ENCODE peak calls at places on chromosomes 16 and 17, in four cellular contexts. One of them, this sample, is unnamed.

GRCh38 chr16:81567987-81568748 is 123.6 kb downstream of the CMIP start:
- DNase-seq in GM12878: no peak
- DNase-seq in HepG2: peak
- DNase-seq in K562: no peak
- DNase-seq in this sample: no peak

GRCh38 chr17:82184761-82185160 is 27.9 kb downstream of the CCDC57 start:
- DNase-seq in K562: no peak
- DNase-seq in GM12878: no peak
- DNase-seq in HepG2: no peak
- DNase-seq in this sample: no peak

GRCh38 chr17:41301916-41302901 is at the start of gene KRTAP29-1:
- DNase-seq in K562: no peak
- DNase-seq in GM12878: no peak
- DNase-seq in HepG2: no peak
- DNase-seq in this sample: no peak

GRCh38 chr17:2972749-2973148 is 90.7 kb downstream of the OR1D5 start:
- DNase-seq in GM12878: no peak
- DNase-seq in K562: no peak
- DNase-seq in HepG2: peak
- DNase-seq in this sample: no peak

GRCh38 chr16:2333772-2334379 is 6.7 kb downstream of the ABCA3 start:
- DNase-seq in K562: peak
- DNase-seq in GM12878: no peak
- DNase-seq in HepG2: peak
- DNase-seq in this sample: no peak

GRCh38 chr16:74999683-75000480 is 1.1 kb downstream of the ZNRF1 start:
- DNase-seq in GM12878: no peak
- DNase-seq in K562: peak
- DNase-seq in HepG2: peak
- DNase-seq in this sample: peak

GRCh38 chr17:71237903-71238538 is 882.8 kb upstream of the SOX9 start:
- DNase-seq in GM12878: no peak
- DNase-seq in K562: no peak
- DNase-seq in HepG2: no peak
- DNase-seq in this sample: no peak

GRCh38 chr17:19464033-19465026 is 53.3 kb downstream of the RNF112 start:
- DNase-seq in HepG2: no peak
- DNase-seq in K562: no peak
- DNase-seq in GM12878: no peak
- DNase-seq in this sample: no peak

GRCh38 chr17:58513913-58514794 is at the start of gene MTMR4:
- DNase-seq in HepG2: peak
- DNase-seq in K562: peak
- DNase-seq in GM12878: no peak
- DNase-seq in this sample: peak

GRCh38 chr16:648786-649589 is at the start of gene WDR90:
- DNase-seq in GM12878: peak
- DNase-seq in K562: no peak
- DNase-seq in HepG2: peak
- DNase-seq in this sample: peak

GRCh38 chr16:84643180-84643583 is 5.1 kb upstream of the KLHL36 start:
- DNase-seq in K562: no peak
- DNase-seq in HepG2: peak
- DNase-seq in GM12878: no peak
- DNase-seq in this sample: no peak

GRCh38 chr16:81471882-81472281 is 27.3 kb downstream of the CMIP start:
- DNase-seq in HepG2: no peak
- DNase-seq in K562: no peak
- DNase-seq in GM12878: no peak
- DNase-seq in this sample: no peak

GRCh38 chr16:66300501-66300900 is 66.0 kb upstream of the CDH5 start:
- DNase-seq in GM12878: no peak
- DNase-seq in K562: no peak
- DNase-seq in HepG2: no peak
- DNase-seq in this sample: no peak

GRCh38 chr17:49993423-49994037 is 1.5 kb downstream of the DLX3 start:
- DNase-seq in GM12878: no peak
- DNase-seq in HepG2: no peak
- DNase-seq in K562: no peak
- DNase-seq in this sample: no peak

GRCh38 chr16:85457366-85457765 is 155.8 kb upstream of the GSE1 start:
- DNase-seq in GM12878: no peak
- DNase-seq in HepG2: no peak
- DNase-seq in K562: no peak
- DNase-seq in this sample: no peak

GRCh38 chr16:72848759-72849664 is 198.9 kb downstream of the ZFHX3 start:
- DNase-seq in HepG2: no peak
- DNase-seq in GM12878: no peak
- DNase-seq in K562: peak
- DNase-seq in this sample: no peak

GRCh38 chr16:10314811-10315210 is 71.0 kb upstream of the ATF7IP2 start:
- DNase-seq in K562: peak
- DNase-seq in HepG2: peak
- DNase-seq in GM12878: no peak
- DNase-seq in this sample: no peak

GRCh38 chr16:17504050-17504449 is 33.3 kb upstream of the XYLT1 start:
- DNase-seq in HepG2: no peak
- DNase-seq in GM12878: no peak
- DNase-seq in K562: no peak
- DNase-seq in this sample: no peak

GRCh38 chr16:58119509-58119845 is 9.7 kb downstream of the CFAP20 start:
- DNase-seq in GM12878: no peak
- DNase-seq in HepG2: no peak
- DNase-seq in K562: no peak
- DNase-seq in this sample: no peak

GRCh38 chr17:31136319-31136718 is 41.5 kb downstream of the NF1 start:
- DNase-seq in K562: no peak
- DNase-seq in GM12878: no peak
- DNase-seq in HepG2: no peak
- DNase-seq in this sample: no peak

GRCh38 chr17:42347198-42347597 is 41.0 kb downstream of the STAT3 start:
- DNase-seq in GM12878: no peak
- DNase-seq in HepG2: no peak
- DNase-seq in K562: no peak
- DNase-seq in this sample: no peak

GRCh38 chr16:73265124-73265838 is 217.4 kb upstream of the ZFHX3 start:
- DNase-seq in GM12878: no peak
- DNase-seq in HepG2: no peak
- DNase-seq in K562: peak
- DNase-seq in this sample: no peak

GRCh38 chr16:84496991-84497390 is 7.5 kb downstream of the MEAK7 start:
- DNase-seq in HepG2: no peak
- DNase-seq in GM12878: no peak
- DNase-seq in K562: no peak
- DNase-seq in this sample: no peak

GRCh38 chr16:68936729-68937631 is 93.6 kb downstream of the TANGO6 start:
- DNase-seq in K562: no peak
- DNase-seq in HepG2: no peak
- DNase-seq in GM12878: no peak
- DNase-seq in this sample: no peak

GRCh38 chr16:642189-643049 is 791 bp downstream of the MCRIP2 start:
- DNase-seq in HepG2: peak
- DNase-seq in K562: peak
- DNase-seq in GM12878: no peak
- DNase-seq in this sample: peak

DNA sequence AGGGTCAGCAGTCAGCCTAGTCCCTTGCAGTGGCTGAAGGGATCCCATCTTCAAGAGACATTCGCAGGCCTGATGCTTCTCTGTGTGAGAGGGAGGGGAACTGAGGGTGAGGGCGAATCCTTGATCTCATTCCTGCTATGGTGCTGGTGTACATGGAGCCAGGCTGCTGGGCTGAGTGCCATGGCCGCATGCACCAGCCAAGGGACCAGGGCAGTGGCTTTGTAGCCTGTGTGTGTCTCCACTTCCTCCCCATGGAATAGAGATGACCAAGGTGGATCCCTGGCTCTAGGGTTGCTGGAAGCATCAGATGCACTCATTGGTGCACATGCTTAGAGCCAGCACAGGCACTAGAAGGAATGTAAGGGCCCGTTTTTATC is 195.0 kb downstream of the FOXL1 start:
- DNase-seq in HepG2: no peak
- DNase-seq in K562: no peak
- DNase-seq in GM12878: no peak
- DNase-seq in this sample: no peak
- TF ChIP-seq TAF1 in HepG2: no peak
- TF ChIP-seq TAF1 in K562: no peak
- TF ChIP-seq TAF1 in GM12878: no peak
- TF ChIP-seq TAF1 in this sample: no peak

DNA sequence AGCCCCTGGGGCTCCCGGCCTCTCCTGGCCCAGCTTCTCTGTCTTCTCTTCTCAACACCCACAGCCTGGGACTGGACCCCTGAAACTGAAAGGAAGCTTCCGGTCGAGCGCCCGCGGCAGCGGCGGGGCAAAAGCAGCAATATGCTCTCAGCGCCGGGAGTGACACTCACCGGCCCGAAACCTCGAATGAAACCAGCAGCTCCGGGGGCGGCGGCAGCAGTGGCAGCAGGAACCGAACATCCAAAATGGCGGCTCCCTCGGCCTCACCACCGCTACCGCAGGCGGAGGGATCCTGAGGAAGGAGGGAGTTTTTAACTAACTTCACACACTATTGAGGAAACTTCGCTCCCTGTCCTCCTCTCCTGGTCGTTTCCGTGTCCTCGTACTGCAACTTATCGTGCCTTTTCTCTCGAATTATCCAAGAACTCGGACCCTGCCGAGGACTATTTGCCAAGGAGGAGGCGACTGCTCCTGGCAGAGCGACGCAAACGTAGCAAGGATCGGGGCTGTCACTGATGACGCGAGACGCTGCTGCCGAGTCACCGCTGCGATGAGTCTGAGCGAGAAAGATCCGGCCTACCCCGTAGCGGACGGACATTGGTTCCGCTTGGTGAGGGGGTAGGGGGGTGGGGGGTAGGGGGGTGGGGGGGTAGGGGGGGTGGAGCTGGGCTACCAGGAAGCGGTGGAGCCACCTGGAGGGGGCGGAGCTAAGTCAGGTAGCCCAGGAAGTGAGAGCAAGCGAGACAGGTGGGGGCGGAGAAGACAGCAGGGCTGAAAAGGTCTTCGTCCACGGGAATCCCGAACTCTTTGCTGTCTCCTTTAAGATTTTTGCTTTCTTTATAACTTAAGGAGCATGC is at the start of gene AP1G1:
- DNase-seq in HepG2: peak
- DNase-seq in GM12878: peak
- DNase-seq in K562: peak
- DNase-seq in this sample: peak
- TF ChIP-seq POLR2A in HepG2: peak
- TF ChIP-seq POLR2A in GM12878: peak
- TF ChIP-seq POLR2A in K562: peak
- TF ChIP-seq POLR2A in this sample: peak

DNA sequence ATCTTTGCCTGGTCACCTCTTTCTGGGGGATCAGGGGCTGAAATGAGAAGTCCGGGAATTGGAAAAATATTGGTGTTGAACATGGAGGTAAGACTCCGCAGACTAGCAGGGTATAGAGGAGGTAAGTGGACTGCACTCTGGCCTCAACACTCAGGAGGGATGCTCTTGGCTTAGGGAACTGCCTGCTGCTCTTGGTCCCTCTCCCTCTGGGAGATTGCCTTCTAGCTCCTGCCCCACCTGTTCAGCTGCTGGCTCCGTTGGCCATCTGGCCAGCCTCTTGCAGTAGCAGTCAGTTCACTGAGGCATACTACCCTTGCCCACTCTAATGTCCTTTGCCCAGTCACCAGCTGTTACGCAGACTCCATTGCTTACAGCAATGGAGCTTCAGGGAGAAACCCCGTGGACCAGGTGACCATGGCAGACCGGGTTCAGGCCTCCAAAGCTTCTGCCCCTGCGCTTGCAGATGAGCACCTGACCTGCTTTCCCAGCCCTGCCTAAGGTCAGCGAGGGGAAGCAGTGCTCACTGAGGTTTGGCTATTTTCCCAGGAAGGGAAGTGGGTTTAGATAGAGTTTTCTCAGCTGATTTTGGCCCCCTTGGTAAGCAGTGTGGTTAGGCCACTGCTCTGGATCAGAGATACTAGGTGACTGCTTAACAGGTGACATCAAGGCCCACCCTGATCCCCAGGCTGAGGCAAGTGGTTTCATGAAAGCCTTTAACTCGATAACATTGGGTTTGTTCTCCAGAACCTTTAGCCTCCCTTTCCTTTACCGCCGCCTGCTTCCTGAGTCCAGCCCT is 11.9 kb downstream of the CDK5RAP3 start:
- DNase-seq in K562: peak
- DNase-seq in HepG2: no peak
- DNase-seq in GM12878: no peak
- DNase-seq in this sample: no peak
- TF ChIP-seq POLR2AphosphoS5 in K562: no peak
- TF ChIP-seq POLR2AphosphoS5 in HepG2: no peak
- TF ChIP-seq POLR2AphosphoS5 in GM12878: no peak
- TF ChIP-seq POLR2AphosphoS5 in this sample: no peak

GRCh38 chr17:15946611-15947120 is 1.7 kb downstream of the ADORA2B start:
- DNase-seq in K562: no peak
- DNase-seq in GM12878: no peak
- DNase-seq in HepG2: no peak
- DNase-seq in this sample: no peak

GRCh38 chr17:15945493-15946209 is 721 bp downstream of the ADORA2B start:
- DNase-seq in K562: peak
- DNase-seq in HepG2: no peak
- DNase-seq in GM12878: no peak
- DNase-seq in this sample: no peak

GRCh38 chr17:15943971-15944719 is 785 bp upstream of the ADORA2B start:
- DNase-seq in HepG2: no peak
- DNase-seq in GM12878: no peak
- DNase-seq in K562: no peak
- DNase-seq in this sample: no peak

GRCh38 chr17:15947331-15947730 is 2.4 kb downstream of the ADORA2B start:
- DNase-seq in GM12878: no peak
- DNase-seq in K562: no peak
- DNase-seq in HepG2: no peak
- DNase-seq in this sample: no peak

DNA sequence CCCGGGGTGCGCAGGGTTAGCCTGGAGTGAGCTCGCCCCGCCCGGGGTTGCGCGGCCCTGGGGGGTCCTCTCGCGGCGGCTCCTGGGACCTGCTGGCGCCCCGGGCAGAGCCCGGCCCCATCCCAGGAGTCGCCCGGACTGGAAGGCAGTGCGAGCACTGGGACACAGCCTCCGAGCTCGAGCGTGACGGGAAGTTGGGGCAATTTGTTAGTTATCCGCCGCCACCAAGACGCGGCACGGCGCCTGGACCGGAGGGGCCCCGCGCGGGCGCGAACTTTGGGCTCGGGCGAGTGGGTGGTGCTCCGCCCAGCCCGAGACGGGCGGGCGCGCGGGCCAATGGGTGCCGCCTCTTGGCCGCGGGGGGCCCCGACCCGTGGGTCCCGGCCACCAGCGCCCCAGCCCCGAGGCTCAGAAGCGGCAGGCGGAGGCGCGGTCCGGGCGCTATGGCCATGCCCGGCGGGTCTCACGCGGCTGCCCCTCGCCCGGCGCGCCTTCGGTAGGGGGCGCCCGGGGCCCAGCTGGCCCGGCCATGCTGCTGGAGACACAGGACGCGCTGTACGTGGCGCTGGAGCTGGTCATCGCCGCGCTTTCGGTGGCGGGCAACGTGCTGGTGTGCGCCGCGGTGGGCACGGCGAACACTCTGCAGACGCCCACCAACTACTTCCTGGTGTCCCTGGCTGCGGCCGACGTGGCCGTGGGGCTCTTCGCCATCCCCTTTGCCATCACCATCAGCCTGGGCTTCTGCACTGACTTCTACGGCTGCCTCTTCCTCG is at the start of gene ADORA2B:
- DNase-seq in GM12878: no peak
- DNase-seq in HepG2: peak
- DNase-seq in K562: peak
- DNase-seq in this sample: peak
- TF ChIP-seq TAF1 in GM12878: no peak
- TF ChIP-seq TAF1 in HepG2: peak
- TF ChIP-seq TAF1 in K562: peak
- TF ChIP-seq TAF1 in this sample: no peak

This sample was measured in GM12892.